ENCODE peak calls at places on chromosomes 1 and 21, in seven cellular contexts. X is endothelial cell, A is memory B cell, I is AG20443, T is NCI-H1105, O is AML-193, R is iPS-NIHi11. H is an unnamed sample.
A peak's percentile ranks its signal among the peaks of the same experiment; 100 is the strongest.

GRCh38 chr1:66519988-66520387 is 14.0 kb upstream of the SGIP1 start:
- DNase-seq in O (no peak), T (no peak), I (no peak), X (no peak), A (no peak), R (no peak), H (no peak)

GRCh38 chr1:15260418-15261154 is 13.6 kb downstream of the FHAD1 start:
- DNase-seq in X (no peak), A (no peak), T (no peak), R (no peak), O (no peak), I (no peak), H (no peak)

GRCh38 chr1:11441211-11441952 is 37.6 kb upstream of the DISP3 start:
- DNase-seq in X (no peak), O (no peak), T (no peak), A (no peak), R (no peak), I (no peak), H (no peak)

GRCh38 chr1:235329139-235329808 is 904 bp downstream of the GGPS1 start:
- DNase-seq in X (peak; percentile 28), I (peak; percentile 21), R (peak; percentile 10), A (no peak), T (no peak), O (peak; percentile 47), H (peak; percentile 56)

GRCh38 chr1:222416001-222416791 is 131.7 kb downstream of the HHIPL2 start:
- DNase-seq in R (no peak), T (no peak), X (no peak), O (no peak), I (no peak), A (no peak), H (no peak)

GRCh38 chr1:33502726-33503125 is 30.3 kb downstream of the ZSCAN20 start:
- DNase-seq in O (no peak), T (no peak), X (no peak), A (no peak), R (no peak), I (no peak), H (no peak)

GRCh38 chr1:41868241-41868953 is 50.3 kb downstream of the HIVEP3 start:
- DNase-seq in I (no peak), O (no peak), X (no peak), T (no peak), R (no peak), A (peak; percentile 31), H (no peak)

GRCh38 chr1:179164494-179164893 is 65.0 kb downstream of the ABL2 start:
- DNase-seq in A (no peak), O (no peak), X (no peak), T (no peak), I (peak; percentile 26), R (peak; percentile 28), H (peak; percentile 13)

GRCh38 chr1:174812656-174813055 is 187.1 kb upstream of the CACYBP start:
- DNase-seq in I (no peak), X (no peak), O (no peak), A (no peak), R (no peak), T (no peak), H (no peak)

GRCh38 chr1:157673008-157673407 is 27.6 kb downstream of the FCRL3 start:
- DNase-seq in I (no peak), T (no peak), A (no peak), R (no peak), O (no peak), X (no peak), H (no peak)

GRCh38 chr1:229907884-229908633 is 159.0 kb upstream of the GALNT2 start:
- DNase-seq in R (no peak), I (no peak), O (no peak), T (no peak), X (no peak), A (no peak), H (no peak)

GRCh38 chr1:235933483-235934116 is 66.9 kb upstream of the LYST start:
- DNase-seq in T (no peak), R (no peak), O (peak; percentile 28), A (no peak), I (no peak), X (no peak), H (no peak)

GRCh38 chr1:25695991-25696330 is 79.4 kb downstream of the MAN1C1 start:
- DNase-seq in R (no peak), X (no peak), O (no peak), A (no peak), T (no peak), I (peak; percentile 79), H (no peak)

GRCh38 chr1:45172015-45172414 is 34.4 kb downstream of the ZSWIM5 start:
- DNase-seq in R (no peak), I (no peak), O (peak; percentile 25), T (no peak), A (no peak), X (no peak), H (no peak)

GRCh38 chr1:171663854-171664550 is 11.5 kb upstream of the MYOC start:
- DNase-seq in R (no peak), X (no peak), T (no peak), O (no peak), A (no peak), I (peak; percentile 64), H (no peak)

GRCh38 chr1:159959451-159959850 is 5.4 kb upstream of the SLAMF9 start:
- DNase-seq in A (no peak), T (no peak), R (peak; percentile 35), O (no peak), X (no peak), I (no peak), H (no peak)

GRCh38 chr1:56676571-56677035 is 31.5 kb downstream of the PRKAA2 start:
- DNase-seq in I (peak; percentile 52), O (no peak), X (no peak), R (no peak), T (no peak), A (no peak), H (no peak)

GRCh38 chr1:245099401-245099800 is 55.4 kb upstream of the KIF26B start:
- DNase-seq in T (no peak), O (no peak), X (no peak), R (no peak), I (no peak), A (no peak), H (no peak)

GRCh38 chr1:110523011-110523410 is 4.0 kb upstream of the KCNA10 start:
- DNase-seq in X (no peak), A (no peak), O (no peak), R (no peak), T (no peak), I (peak; percentile 72), H (no peak)

GRCh38 chr1:12600880-12601633 is 17.0 kb downstream of the DHRS3 start:
- DNase-seq in R (peak; percentile 73), A (no peak), T (no peak), X (peak; percentile 71), O (peak; percentile 12), I (no peak), H (peak; percentile 65)

GRCh38 chr1:232891656-232892317 is 58.6 kb upstream of the NTPCR start:
- DNase-seq in R (no peak), A (no peak), O (peak; percentile 11), T (no peak), X (no peak), I (peak; percentile 22), H (no peak)

GRCh38 chr1:26597629-26598039 is 68.1 kb downstream of the RPS6KA1 start:
- DNase-seq in I (peak; percentile 57), X (no peak), R (peak; percentile 48), A (no peak), T (peak; percentile 52), O (peak; percentile 76), H (peak; percentile 67)

GRCh38 chr1:172122381-172122780 is 281.1 kb downstream of the DNM3 start:
- DNase-seq in X (no peak), R (no peak), I (no peak), A (no peak), O (no peak), T (no peak), H (no peak)

GRCh38 chr1:202280595-202280994 is 61.1 kb downstream of the UBE2T start:
- DNase-seq in R (no peak), I (no peak), A (no peak), X (no peak), T (no peak), O (no peak), H (no peak)

GRCh38 chr1:41558761-41559171 is 74.3 kb upstream of the EDN2 start:
- DNase-seq in I (no peak), X (no peak), O (no peak), A (no peak), T (no peak), R (no peak), H (no peak)

GRCh38 chr21:45994738-45995685 is 13.4 kb downstream of the COL6A1 start:
- DNase-seq in X (peak; percentile 2), O (no peak), I (no peak), A (peak; percentile 2), T (no peak), R (peak; percentile 26), H (no peak)

GRCh38 chr1:111988743-111989453 is 570 bp downstream of the KCND3 start:
- DNase-seq in R (peak; percentile 53), I (no peak), A (no peak), X (peak; percentile 21), T (no peak), O (no peak), H (peak; percentile 21)

GRCh38 chr1:27109103-27109822 is 45.7 kb downstream of the SLC9A1 start:
- DNase-seq in X (peak; percentile 47), I (no peak), R (peak; percentile 70), A (no peak), O (peak; percentile 42), T (no peak), H (no peak)

GRCh38 chr1:115173151-115173550 is 83.8 kb upstream of the TSPAN2 start:
- DNase-seq in R (no peak), X (no peak), I (no peak), O (no peak), A (no peak), T (no peak), H (no peak)

GRCh38 chr1:43993206-43993914 is 2.0 kb downstream of the CCDC24 start:
- DNase-seq in O (no peak), I (no peak), X (no peak), A (no peak), T (no peak), R (no peak), H (no peak)

GRCh38 chr1:14259191-14259757 is 339.2 kb upstream of the KAZN start:
- DNase-seq in O (no peak), R (no peak), A (no peak), I (peak; percentile 59), X (no peak), T (no peak), H (no peak)

GRCh38 chr1:161238039-161238473 is at the start of gene NR1I3:
- DNase-seq in R (no peak), I (peak; percentile 58), A (no peak), T (no peak), O (no peak), X (no peak), H (no peak)

GRCh38 chr1:242211254-242212022 is 212.5 kb upstream of the MAP1LC3C start:
- DNase-seq in R (no peak), I (no peak), A (no peak), O (no peak), T (no peak), X (no peak), H (no peak)

GRCh38 chr1:247274857-247275256 is 19.0 kb downstream of the VN1R5 start:
- DNase-seq in T (no peak), I (no peak), O (no peak), X (no peak), A (no peak), R (no peak), H (no peak)

H was measured in HAP-1.